ENCODE peak calls at places on chromosomes 1 and 21, in eight cellular contexts. One of them, this sample, is unnamed.

GRCh38 chr1:200372095-200372884 is 37.5 kb downstream of the ZNF281 start:
- DNase-seq in stimulated activated CD8-positive, alpha-beta memory T cell treated with anti-CD3 and anti-CD28 coated beads, Interleukin-4, amount 100 ng/mL, for 24 hours: no peak
- DNase-seq in CD4-positive, alpha-beta memory T cell: no peak
- DNase-seq in fibroblast of mammary gland: peak
- DNase-seq in ascending aorta: no peak
- DNase-seq in ovary: no peak
- DNase-seq in left colon: no peak
- DNase-seq in RWPE1: peak
- DNase-seq in this sample: no peak

GRCh38 chr1:40806724-40807675 is 23.4 kb downstream of the KCNQ4 start:
- DNase-seq in ovary: peak
- DNase-seq in ascending aorta: no peak
- DNase-seq in RWPE1: no peak
- DNase-seq in fibroblast of mammary gland: no peak
- DNase-seq in stimulated activated CD8-positive, alpha-beta memory T cell treated with anti-CD3 and anti-CD28 coated beads, Interleukin-4, amount 100 ng/mL, for 24 hours: no peak
- DNase-seq in CD4-positive, alpha-beta memory T cell: no peak
- DNase-seq in left colon: no peak
- DNase-seq in this sample: no peak

GRCh38 chr21:35234725-35235124 is 185.6 kb upstream of the RUNX1 start:
- DNase-seq in RWPE1: no peak
- DNase-seq in fibroblast of mammary gland: no peak
- DNase-seq in stimulated activated CD8-positive, alpha-beta memory T cell treated with anti-CD3 and anti-CD28 coated beads, Interleukin-4, amount 100 ng/mL, for 24 hours: no peak
- DNase-seq in ascending aorta: no peak
- DNase-seq in ovary: no peak
- DNase-seq in left colon: no peak
- DNase-seq in CD4-positive, alpha-beta memory T cell: no peak
- DNase-seq in this sample: no peak

GRCh38 chr1:153355445-153356071 is 2.1 kb upstream of the S100A9 start:
- DNase-seq in RWPE1: peak
- DNase-seq in CD4-positive, alpha-beta memory T cell: peak
- DNase-seq in left colon: peak
- DNase-seq in ascending aorta: no peak
- DNase-seq in fibroblast of mammary gland: peak
- DNase-seq in ovary: no peak
- DNase-seq in stimulated activated CD8-positive, alpha-beta memory T cell treated with anti-CD3 and anti-CD28 coated beads, Interleukin-4, amount 100 ng/mL, for 24 hours: no peak
- DNase-seq in this sample: peak

GRCh38 chr21:28938726-28939125 is 54.0 kb downstream of the LTN1 start:
- DNase-seq in fibroblast of mammary gland: peak
- DNase-seq in stimulated activated CD8-positive, alpha-beta memory T cell treated with anti-CD3 and anti-CD28 coated beads, Interleukin-4, amount 100 ng/mL, for 24 hours: no peak
- DNase-seq in ascending aorta: no peak
- DNase-seq in ovary: no peak
- DNase-seq in left colon: no peak
- DNase-seq in RWPE1: no peak
- DNase-seq in CD4-positive, alpha-beta memory T cell: no peak
- DNase-seq in this sample: no peak

GRCh38 chr1:220594356-220594755 is 66.4 kb downstream of the MARK1 start:
- DNase-seq in ovary: no peak
- DNase-seq in ascending aorta: no peak
- DNase-seq in CD4-positive, alpha-beta memory T cell: no peak
- DNase-seq in fibroblast of mammary gland: no peak
- DNase-seq in left colon: no peak
- DNase-seq in RWPE1: no peak
- DNase-seq in stimulated activated CD8-positive, alpha-beta memory T cell treated with anti-CD3 and anti-CD28 coated beads, Interleukin-4, amount 100 ng/mL, for 24 hours: no peak
- DNase-seq in this sample: no peak

GRCh38 chr21:44544566-44544965 is 4.6 kb upstream of the KRTAP10-1 start:
- DNase-seq in ascending aorta: no peak
- DNase-seq in fibroblast of mammary gland: no peak
- DNase-seq in CD4-positive, alpha-beta memory T cell: no peak
- DNase-seq in left colon: no peak
- DNase-seq in RWPE1: no peak
- DNase-seq in stimulated activated CD8-positive, alpha-beta memory T cell treated with anti-CD3 and anti-CD28 coated beads, Interleukin-4, amount 100 ng/mL, for 24 hours: no peak
- DNase-seq in ovary: no peak
- DNase-seq in this sample: no peak

GRCh38 chr1:206744683-206745082 is 25.9 kb upstream of the IL19 start:
- DNase-seq in ovary: no peak
- DNase-seq in stimulated activated CD8-positive, alpha-beta memory T cell treated with anti-CD3 and anti-CD28 coated beads, Interleukin-4, amount 100 ng/mL, for 24 hours: no peak
- DNase-seq in fibroblast of mammary gland: peak
- DNase-seq in left colon: no peak
- DNase-seq in CD4-positive, alpha-beta memory T cell: no peak
- DNase-seq in ascending aorta: no peak
- DNase-seq in RWPE1: no peak
- DNase-seq in this sample: no peak

GRCh38 chr1:187568067-187568466 is 739.3 kb downstream of the PLA2G4A start:
- DNase-seq in ovary: no peak
- DNase-seq in RWPE1: no peak
- DNase-seq in ascending aorta: no peak
- DNase-seq in stimulated activated CD8-positive, alpha-beta memory T cell treated with anti-CD3 and anti-CD28 coated beads, Interleukin-4, amount 100 ng/mL, for 24 hours: no peak
- DNase-seq in CD4-positive, alpha-beta memory T cell: no peak
- DNase-seq in left colon: no peak
- DNase-seq in fibroblast of mammary gland: no peak
- DNase-seq in this sample: no peak

GRCh38 chr1:46793126-46793525 is 5.7 kb upstream of the CYP4B1 start:
- DNase-seq in stimulated activated CD8-positive, alpha-beta memory T cell treated with anti-CD3 and anti-CD28 coated beads, Interleukin-4, amount 100 ng/mL, for 24 hours: no peak
- DNase-seq in ovary: no peak
- DNase-seq in RWPE1: no peak
- DNase-seq in CD4-positive, alpha-beta memory T cell: no peak
- DNase-seq in fibroblast of mammary gland: no peak
- DNase-seq in ascending aorta: no peak
- DNase-seq in left colon: no peak
- DNase-seq in this sample: no peak

GRCh38 chr1:222441006-222441620 is 106.8 kb downstream of the HHIPL2 start:
- DNase-seq in RWPE1: no peak
- DNase-seq in stimulated activated CD8-positive, alpha-beta memory T cell treated with anti-CD3 and anti-CD28 coated beads, Interleukin-4, amount 100 ng/mL, for 24 hours: no peak
- DNase-seq in ovary: no peak
- DNase-seq in fibroblast of mammary gland: no peak
- DNase-seq in CD4-positive, alpha-beta memory T cell: no peak
- DNase-seq in left colon: no peak
- DNase-seq in ascending aorta: no peak
- DNase-seq in this sample: no peak

GRCh38 chr21:41136286-41136685 is 31.7 kb upstream of the BACE2 start:
- DNase-seq in CD4-positive, alpha-beta memory T cell: no peak
- DNase-seq in ascending aorta: no peak
- DNase-seq in ovary: no peak
- DNase-seq in fibroblast of mammary gland: no peak
- DNase-seq in stimulated activated CD8-positive, alpha-beta memory T cell treated with anti-CD3 and anti-CD28 coated beads, Interleukin-4, amount 100 ng/mL, for 24 hours: no peak
- DNase-seq in left colon: no peak
- DNase-seq in RWPE1: no peak
- DNase-seq in this sample: no peak

GRCh38 chr21:39430016-39430415 is 15.6 kb downstream of the LCA5L start:
- DNase-seq in ascending aorta: no peak
- DNase-seq in fibroblast of mammary gland: no peak
- DNase-seq in CD4-positive, alpha-beta memory T cell: no peak
- DNase-seq in ovary: no peak
- DNase-seq in left colon: no peak
- DNase-seq in stimulated activated CD8-positive, alpha-beta memory T cell treated with anti-CD3 and anti-CD28 coated beads, Interleukin-4, amount 100 ng/mL, for 24 hours: no peak
- DNase-seq in RWPE1: no peak
- DNase-seq in this sample: no peak

GRCh38 chr1:10965621-10966226 is 46.7 kb upstream of the TARDBP start:
- DNase-seq in fibroblast of mammary gland: peak
- DNase-seq in stimulated activated CD8-positive, alpha-beta memory T cell treated with anti-CD3 and anti-CD28 coated beads, Interleukin-4, amount 100 ng/mL, for 24 hours: peak
- DNase-seq in left colon: no peak
- DNase-seq in CD4-positive, alpha-beta memory T cell: no peak
- DNase-seq in ovary: no peak
- DNase-seq in ascending aorta: no peak
- DNase-seq in RWPE1: peak
- DNase-seq in this sample: no peak

GRCh38 chr1:206050655-206051235 is 2.2 kb upstream of the RHEX start:
- DNase-seq in RWPE1: no peak
- DNase-seq in ovary: no peak
- DNase-seq in left colon: peak
- DNase-seq in ascending aorta: no peak
- DNase-seq in fibroblast of mammary gland: no peak
- DNase-seq in stimulated activated CD8-positive, alpha-beta memory T cell treated with anti-CD3 and anti-CD28 coated beads, Interleukin-4, amount 100 ng/mL, for 24 hours: peak
- DNase-seq in CD4-positive, alpha-beta memory T cell: peak
- DNase-seq in this sample: peak

GRCh38 chr1:177010246-177010825 is 154.2 kb downstream of the ASTN1 start:
- DNase-seq in stimulated activated CD8-positive, alpha-beta memory T cell treated with anti-CD3 and anti-CD28 coated beads, Interleukin-4, amount 100 ng/mL, for 24 hours: no peak
- DNase-seq in left colon: no peak
- DNase-seq in CD4-positive, alpha-beta memory T cell: no peak
- DNase-seq in RWPE1: no peak
- DNase-seq in fibroblast of mammary gland: no peak
- DNase-seq in ovary: no peak
- DNase-seq in ascending aorta: no peak
- DNase-seq in this sample: no peak

GRCh38 chr1:233993651-233994050 is 89.2 kb downstream of the SLC35F3 start:
- DNase-seq in CD4-positive, alpha-beta memory T cell: no peak
- DNase-seq in fibroblast of mammary gland: no peak
- DNase-seq in stimulated activated CD8-positive, alpha-beta memory T cell treated with anti-CD3 and anti-CD28 coated beads, Interleukin-4, amount 100 ng/mL, for 24 hours: no peak
- DNase-seq in ovary: no peak
- DNase-seq in left colon: no peak
- DNase-seq in RWPE1: peak
- DNase-seq in ascending aorta: no peak
- DNase-seq in this sample: peak

GRCh38 chr1:208475449-208475848 is 231.3 kb upstream of the PLXNA2 start:
- DNase-seq in ascending aorta: no peak
- DNase-seq in CD4-positive, alpha-beta memory T cell: no peak
- DNase-seq in fibroblast of mammary gland: peak
- DNase-seq in left colon: no peak
- DNase-seq in RWPE1: peak
- DNase-seq in ovary: no peak
- DNase-seq in stimulated activated CD8-positive, alpha-beta memory T cell treated with anti-CD3 and anti-CD28 coated beads, Interleukin-4, amount 100 ng/mL, for 24 hours: no peak
- DNase-seq in this sample: no peak

GRCh38 chr1:12125422-12126355 is 41.1 kb upstream of the TNFRSF1B start:
- DNase-seq in CD4-positive, alpha-beta memory T cell: no peak
- DNase-seq in RWPE1: no peak
- DNase-seq in stimulated activated CD8-positive, alpha-beta memory T cell treated with anti-CD3 and anti-CD28 coated beads, Interleukin-4, amount 100 ng/mL, for 24 hours: no peak
- DNase-seq in ovary: no peak
- DNase-seq in left colon: no peak
- DNase-seq in ascending aorta: no peak
- DNase-seq in fibroblast of mammary gland: no peak
- DNase-seq in this sample: no peak

GRCh38 chr1:161159915-161160248 is 582 bp downstream of the USP21 start:
- DNase-seq in stimulated activated CD8-positive, alpha-beta memory T cell treated with anti-CD3 and anti-CD28 coated beads, Interleukin-4, amount 100 ng/mL, for 24 hours: no peak
- DNase-seq in ovary: no peak
- DNase-seq in CD4-positive, alpha-beta memory T cell: no peak
- DNase-seq in ascending aorta: no peak
- DNase-seq in RWPE1: no peak
- DNase-seq in fibroblast of mammary gland: no peak
- DNase-seq in left colon: no peak
- DNase-seq in this sample: no peak

GRCh38 chr21:15138475-15138874 is 73.7 kb upstream of the NRIP1 start:
- DNase-seq in left colon: peak
- DNase-seq in ascending aorta: no peak
- DNase-seq in RWPE1: no peak
- DNase-seq in CD4-positive, alpha-beta memory T cell: no peak
- DNase-seq in ovary: peak
- DNase-seq in fibroblast of mammary gland: no peak
- DNase-seq in stimulated activated CD8-positive, alpha-beta memory T cell treated with anti-CD3 and anti-CD28 coated beads, Interleukin-4, amount 100 ng/mL, for 24 hours: no peak
- DNase-seq in this sample: no peak

GRCh38 chr1:2978691-2979190 is 42.5 kb upstream of the ACTRT2 start:
- DNase-seq in left colon: peak
- DNase-seq in ascending aorta: no peak
- DNase-seq in stimulated activated CD8-positive, alpha-beta memory T cell treated with anti-CD3 and anti-CD28 coated beads, Interleukin-4, amount 100 ng/mL, for 24 hours: no peak
- DNase-seq in CD4-positive, alpha-beta memory T cell: no peak
- DNase-seq in ovary: no peak
- DNase-seq in fibroblast of mammary gland: no peak
- DNase-seq in RWPE1: no peak
- DNase-seq in this sample: no peak

GRCh38 chr1:26417111-26417510 is 6.5 kb downstream of the LIN28A start:
- DNase-seq in fibroblast of mammary gland: peak
- DNase-seq in CD4-positive, alpha-beta memory T cell: peak
- DNase-seq in ascending aorta: no peak
- DNase-seq in left colon: peak
- DNase-seq in stimulated activated CD8-positive, alpha-beta memory T cell treated with anti-CD3 and anti-CD28 coated beads, Interleukin-4, amount 100 ng/mL, for 24 hours: peak
- DNase-seq in ovary: peak
- DNase-seq in RWPE1: peak
- DNase-seq in this sample: peak

GRCh38 chr21:41799763-41800162 is 32.9 kb upstream of the RIPK4 start:
- DNase-seq in ovary: no peak
- DNase-seq in RWPE1: no peak
- DNase-seq in ascending aorta: no peak
- DNase-seq in stimulated activated CD8-positive, alpha-beta memory T cell treated with anti-CD3 and anti-CD28 coated beads, Interleukin-4, amount 100 ng/mL, for 24 hours: no peak
- DNase-seq in left colon: no peak
- DNase-seq in fibroblast of mammary gland: no peak
- DNase-seq in CD4-positive, alpha-beta memory T cell: no peak
- DNase-seq in this sample: no peak

GRCh38 chr1:170155055-170155454 is 9.3 kb downstream of the NTMT2 start:
- DNase-seq in ascending aorta: no peak
- DNase-seq in RWPE1: no peak
- DNase-seq in fibroblast of mammary gland: no peak
- DNase-seq in stimulated activated CD8-positive, alpha-beta memory T cell treated with anti-CD3 and anti-CD28 coated beads, Interleukin-4, amount 100 ng/mL, for 24 hours: no peak
- DNase-seq in CD4-positive, alpha-beta memory T cell: no peak
- DNase-seq in left colon: no peak
- DNase-seq in ovary: no peak
- DNase-seq in this sample: no peak

GRCh38 chr1:28441674-28442073 is 64.2 kb upstream of the RCC1 start:
- DNase-seq in left colon: no peak
- DNase-seq in ovary: no peak
- DNase-seq in fibroblast of mammary gland: no peak
- DNase-seq in CD4-positive, alpha-beta memory T cell: no peak
- DNase-seq in RWPE1: no peak
- DNase-seq in ascending aorta: no peak
- DNase-seq in stimulated activated CD8-positive, alpha-beta memory T cell treated with anti-CD3 and anti-CD28 coated beads, Interleukin-4, amount 100 ng/mL, for 24 hours: no peak
- DNase-seq in this sample: no peak

GRCh38 chr1:2312589-2313301 is 78.6 kb downstream of the MORN1 start:
- DNase-seq in left colon: no peak
- DNase-seq in ovary: peak
- DNase-seq in RWPE1: no peak
- DNase-seq in fibroblast of mammary gland: no peak
- DNase-seq in ascending aorta: no peak
- DNase-seq in CD4-positive, alpha-beta memory T cell: no peak
- DNase-seq in stimulated activated CD8-positive, alpha-beta memory T cell treated with anti-CD3 and anti-CD28 coated beads, Interleukin-4, amount 100 ng/mL, for 24 hours: no peak
- DNase-seq in this sample: no peak

GRCh38 chr1:162873671-162874666 is 13.0 kb upstream of the CCDC190 start:
- DNase-seq in RWPE1: no peak
- DNase-seq in fibroblast of mammary gland: peak
- DNase-seq in ascending aorta: no peak
- DNase-seq in CD4-positive, alpha-beta memory T cell: no peak
- DNase-seq in stimulated activated CD8-positive, alpha-beta memory T cell treated with anti-CD3 and anti-CD28 coated beads, Interleukin-4, amount 100 ng/mL, for 24 hours: no peak
- DNase-seq in left colon: no peak
- DNase-seq in ovary: no peak
- DNase-seq in this sample: no peak

GRCh38 chr1:113904292-113904673 is 316 bp downstream of the AP4B1 start:
- DNase-seq in CD4-positive, alpha-beta memory T cell: no peak
- DNase-seq in fibroblast of mammary gland: no peak
- DNase-seq in left colon: no peak
- DNase-seq in stimulated activated CD8-positive, alpha-beta memory T cell treated with anti-CD3 and anti-CD28 coated beads, Interleukin-4, amount 100 ng/mL, for 24 hours: no peak
- DNase-seq in RWPE1: peak
- DNase-seq in ovary: no peak
- DNase-seq in ascending aorta: no peak
- DNase-seq in this sample: no peak

GRCh38 chr1:193456883-193457282 is 270.5 kb upstream of the B3GALT2 start:
- DNase-seq in ascending aorta: no peak
- DNase-seq in left colon: no peak
- DNase-seq in ovary: no peak
- DNase-seq in RWPE1: no peak
- DNase-seq in stimulated activated CD8-positive, alpha-beta memory T cell treated with anti-CD3 and anti-CD28 coated beads, Interleukin-4, amount 100 ng/mL, for 24 hours: no peak
- DNase-seq in CD4-positive, alpha-beta memory T cell: no peak
- DNase-seq in fibroblast of mammary gland: no peak
- DNase-seq in this sample: no peak

GRCh38 chr1:196193891-196194559 is 414.2 kb downstream of the KCNT2 start:
- DNase-seq in fibroblast of mammary gland: peak
- DNase-seq in RWPE1: no peak
- DNase-seq in ovary: no peak
- DNase-seq in CD4-positive, alpha-beta memory T cell: no peak
- DNase-seq in stimulated activated CD8-positive, alpha-beta memory T cell treated with anti-CD3 and anti-CD28 coated beads, Interleukin-4, amount 100 ng/mL, for 24 hours: no peak
- DNase-seq in left colon: no peak
- DNase-seq in ascending aorta: no peak
- DNase-seq in this sample: no peak

GRCh38 chr1:82227286-82227685 is 426.6 kb downstream of the ADGRL2 start:
- DNase-seq in ascending aorta: no peak
- DNase-seq in left colon: no peak
- DNase-seq in fibroblast of mammary gland: no peak
- DNase-seq in CD4-positive, alpha-beta memory T cell: no peak
- DNase-seq in RWPE1: no peak
- DNase-seq in ovary: no peak
- DNase-seq in stimulated activated CD8-positive, alpha-beta memory T cell treated with anti-CD3 and anti-CD28 coated beads, Interleukin-4, amount 100 ng/mL, for 24 hours: no peak
- DNase-seq in this sample: no peak

GRCh38 chr1:115478933-115479551 is 141.0 kb upstream of the NGF start:
- DNase-seq in CD4-positive, alpha-beta memory T cell: no peak
- DNase-seq in stimulated activated CD8-positive, alpha-beta memory T cell treated with anti-CD3 and anti-CD28 coated beads, Interleukin-4, amount 100 ng/mL, for 24 hours: no peak
- DNase-seq in left colon: peak
- DNase-seq in ovary: no peak
- DNase-seq in fibroblast of mammary gland: no peak
- DNase-seq in ascending aorta: no peak
- DNase-seq in RWPE1: no peak
- DNase-seq in this sample: no peak

This sample was measured in NK-92 treated with Interleukin-12 subunit alpha and Interleukin-12 subunit beta, amount 100 ng/mL, for 24 hours.